ENCODE peak calls at places on chromosomes 11 and 22, in seven cellular contexts. S is ACHN, T is fibroblast of villous mesenchyme, J is Calu3, W is T-helper 2 cell, B is tibial artery, Q is astrocyte of the hippocampus. O is an unnamed sample.

GRCh38 chr11:111632798-111633197 is 30.5 kb downstream of the SIK2 start:
- DNase-seq in S (no peak), T (no peak), J (no peak), W (no peak), B (no peak), Q (peak; percentile 11), O (no peak)

GRCh38 chr11:117145393-117145761 is 1.3 kb downstream of the PAFAH1B2 start:
- DNase-seq in S (peak; percentile 59), T (peak; percentile 41), J (no peak), W (no peak), B (no peak), Q (peak; percentile 65), O (no peak)

GRCh38 chr11:56783448-56784041 is 35.0 kb upstream of the OR9G4 start:
- DNase-seq in S (peak; percentile 61), T (peak; percentile 59), J (peak; percentile 17), W (no peak), B (no peak), Q (peak; percentile 46), O (no peak)

GRCh38 chr22:37365950-37366349 is 61.3 kb downstream of the ELFN2 start:
- DNase-seq in S (no peak), T (no peak), J (no peak), W (no peak), B (no peak), Q (no peak), O (no peak)

GRCh38 chr22:39284983-39285382 is 34.4 kb downstream of the RPL3 start:
- DNase-seq in S (no peak), T (no peak), J (no peak), W (no peak), B (no peak), Q (no peak), O (no peak)

GRCh38 chr11:17169876-17170275 is 37.9 kb downstream of the PIK3C2A start:
- DNase-seq in S (no peak), T (no peak), J (no peak), W (no peak), B (no peak), Q (no peak), O (no peak)

GRCh38 chr11:68659158-68659921 is 25.0 kb upstream of the GAL start:
- DNase-seq in S (no peak), T (peak; percentile 93), J (no peak), W (no peak), B (peak; percentile 66), Q (peak; percentile 96), O (no peak)

GRCh38 chr22:21450320-21450831 is 16.8 kb upstream of the TMEM191C start:
- DNase-seq in S (no peak), T (no peak), J (no peak), W (no peak), B (peak; percentile 42), Q (no peak), O (no peak)

GRCh38 chr11:121367434-121367833 is 74.9 kb downstream of the SC5D start:
- DNase-seq in S (no peak), T (peak; percentile 34), J (no peak), W (peak; percentile 19), B (no peak), Q (peak; percentile 22), O (no peak)

GRCh38 chr11:96324912-96325311 is 18.1 kb downstream of the MAML2 start:
- DNase-seq in S (peak; percentile 90), T (no peak), J (no peak), W (no peak), B (no peak), Q (peak; percentile 88), O (no peak)

GRCh38 chr11:117187428-117187798 is 8.9 kb downstream of the SIDT2 start:
- DNase-seq in S (no peak), T (no peak), J (no peak), W (no peak), B (peak; percentile 66), Q (no peak), O (no peak)

GRCh38 chr22:20970939-20971657 is 4.0 kb downstream of the AIFM3 start:
- DNase-seq in S (no peak), T (no peak), J (no peak), W (no peak), B (no peak), Q (no peak), O (no peak)

GRCh38 chr11:11514246-11514645 is 107.6 kb downstream of the GALNT18 start:
- DNase-seq in S (no peak), T (no peak), J (no peak), W (no peak), B (no peak), Q (peak; percentile 39), O (no peak)

O was measured in thoracic aorta.